ENCODE peak calls at places on chromosome 18, in four cellular contexts. One of them, this sample, is unnamed.

GRCh38 chr18:57819671-57820460 is 16.8 kb upstream of the ATP8B1 start:
- ATAC-seq in T-cell: no peak
- ATAC-seq in activated B cell treated with CpG ODN at 0.5 μM for 24 hours: no peak
- ATAC-seq in activated CD8-positive, alpha-beta memory T cell treated with anti-CD3 and anti-CD28 coated beads, Interleukin-2, amount 10 ng/mL, durations not matched to agents 7 days and 5 days: no peak
- ATAC-seq in this sample: no peak

GRCh38 chr18:29712785-29713184 is 1329.8 kb downstream of the DSC3 start:
- ATAC-seq in T-cell: no peak
- ATAC-seq in activated B cell treated with CpG ODN at 0.5 μM for 24 hours: no peak
- ATAC-seq in activated CD8-positive, alpha-beta memory T cell treated with anti-CD3 and anti-CD28 coated beads, Interleukin-2, amount 10 ng/mL, durations not matched to agents 7 days and 5 days: no peak
- ATAC-seq in this sample: no peak

GRCh38 chr18:63119647-63120046 is 199.9 kb downstream of the BCL2 start:
- ATAC-seq in activated B cell treated with CpG ODN at 0.5 μM for 24 hours: no peak
- ATAC-seq in activated CD8-positive, alpha-beta memory T cell treated with anti-CD3 and anti-CD28 coated beads, Interleukin-2, amount 10 ng/mL, durations not matched to agents 7 days and 5 days: peak
- ATAC-seq in T-cell: no peak
- ATAC-seq in this sample: no peak

GRCh38 chr18:39406941-39407340 is 1841.3 kb upstream of the CELF4 start:
- ATAC-seq in activated CD8-positive, alpha-beta memory T cell treated with anti-CD3 and anti-CD28 coated beads, Interleukin-2, amount 10 ng/mL, durations not matched to agents 7 days and 5 days: no peak
- ATAC-seq in activated B cell treated with CpG ODN at 0.5 μM for 24 hours: no peak
- ATAC-seq in T-cell: no peak
- ATAC-seq in this sample: no peak

GRCh38 chr18:6682437-6683111 is 46.9 kb upstream of the ARHGAP28 start:
- ATAC-seq in T-cell: no peak
- ATAC-seq in activated CD8-positive, alpha-beta memory T cell treated with anti-CD3 and anti-CD28 coated beads, Interleukin-2, amount 10 ng/mL, durations not matched to agents 7 days and 5 days: no peak
- ATAC-seq in activated B cell treated with CpG ODN at 0.5 μM for 24 hours: no peak
- ATAC-seq in this sample: no peak

GRCh38 chr18:63970803-63971191 is 916 bp downstream of the SERPINB8 start:
- ATAC-seq in T-cell: no peak
- ATAC-seq in activated B cell treated with CpG ODN at 0.5 μM for 24 hours: no peak
- ATAC-seq in activated CD8-positive, alpha-beta memory T cell treated with anti-CD3 and anti-CD28 coated beads, Interleukin-2, amount 10 ng/mL, durations not matched to agents 7 days and 5 days: no peak
- ATAC-seq in this sample: no peak

GRCh38 chr18:77017355-77017754 is 115.2 kb downstream of the MBP start:
- ATAC-seq in T-cell: no peak
- ATAC-seq in activated CD8-positive, alpha-beta memory T cell treated with anti-CD3 and anti-CD28 coated beads, Interleukin-2, amount 10 ng/mL, durations not matched to agents 7 days and 5 days: no peak
- ATAC-seq in activated B cell treated with CpG ODN at 0.5 μM for 24 hours: no peak
- ATAC-seq in this sample: no peak

GRCh38 chr18:23268641-23269040 is 133.4 kb downstream of the CABLES1 start:
- ATAC-seq in activated CD8-positive, alpha-beta memory T cell treated with anti-CD3 and anti-CD28 coated beads, Interleukin-2, amount 10 ng/mL, durations not matched to agents 7 days and 5 days: no peak
- ATAC-seq in activated B cell treated with CpG ODN at 0.5 μM for 24 hours: no peak
- ATAC-seq in T-cell: no peak
- ATAC-seq in this sample: no peak

GRCh38 chr18:13175754-13176210 is 42.8 kb upstream of the LDLRAD4 start:
- ATAC-seq in activated CD8-positive, alpha-beta memory T cell treated with anti-CD3 and anti-CD28 coated beads, Interleukin-2, amount 10 ng/mL, durations not matched to agents 7 days and 5 days: no peak
- ATAC-seq in activated B cell treated with CpG ODN at 0.5 μM for 24 hours: no peak
- ATAC-seq in T-cell: no peak
- ATAC-seq in this sample: no peak

GRCh38 chr18:44411277-44411900 is 269.3 kb upstream of the SETBP1 start:
- ATAC-seq in T-cell: no peak
- ATAC-seq in activated B cell treated with CpG ODN at 0.5 μM for 24 hours: no peak
- ATAC-seq in activated CD8-positive, alpha-beta memory T cell treated with anti-CD3 and anti-CD28 coated beads, Interleukin-2, amount 10 ng/mL, durations not matched to agents 7 days and 5 days: no peak
- ATAC-seq in this sample: no peak

GRCh38 chr18:9827856-9828793 is 57.6 kb upstream of the TXNDC2 start:
- ATAC-seq in activated B cell treated with CpG ODN at 0.5 μM for 24 hours: no peak
- ATAC-seq in activated CD8-positive, alpha-beta memory T cell treated with anti-CD3 and anti-CD28 coated beads, Interleukin-2, amount 10 ng/mL, durations not matched to agents 7 days and 5 days: no peak
- ATAC-seq in T-cell: no peak
- ATAC-seq in this sample: no peak

GRCh38 chr18:43341014-43341413 is 63.7 kb upstream of the SYT4 start:
- ATAC-seq in activated CD8-positive, alpha-beta memory T cell treated with anti-CD3 and anti-CD28 coated beads, Interleukin-2, amount 10 ng/mL, durations not matched to agents 7 days and 5 days: no peak
- ATAC-seq in T-cell: no peak
- ATAC-seq in activated B cell treated with CpG ODN at 0.5 μM for 24 hours: no peak
- ATAC-seq in this sample: no peak

GRCh38 chr18:56933472-56933871 is 213.4 kb upstream of the BOD1L2 start:
- ATAC-seq in T-cell: no peak
- ATAC-seq in activated CD8-positive, alpha-beta memory T cell treated with anti-CD3 and anti-CD28 coated beads, Interleukin-2, amount 10 ng/mL, durations not matched to agents 7 days and 5 days: no peak
- ATAC-seq in activated B cell treated with CpG ODN at 0.5 μM for 24 hours: no peak
- ATAC-seq in this sample: no peak

GRCh38 chr18:48600046-48600745 is 61.4 kb downstream of the CTIF start:
- ATAC-seq in activated B cell treated with CpG ODN at 0.5 μM for 24 hours: no peak
- ATAC-seq in T-cell: no peak
- ATAC-seq in activated CD8-positive, alpha-beta memory T cell treated with anti-CD3 and anti-CD28 coated beads, Interleukin-2, amount 10 ng/mL, durations not matched to agents 7 days and 5 days: no peak
- ATAC-seq in this sample: no peak

GRCh38 chr18:8117008-8117376 is 492.2 kb upstream of the RAB12 start:
- ATAC-seq in activated CD8-positive, alpha-beta memory T cell treated with anti-CD3 and anti-CD28 coated beads, Interleukin-2, amount 10 ng/mL, durations not matched to agents 7 days and 5 days: no peak
- ATAC-seq in T-cell: no peak
- ATAC-seq in activated B cell treated with CpG ODN at 0.5 μM for 24 hours: no peak
- ATAC-seq in this sample: no peak

GRCh38 chr18:72830109-72830508 is 37.7 kb downstream of the NETO1 start:
- ATAC-seq in activated CD8-positive, alpha-beta memory T cell treated with anti-CD3 and anti-CD28 coated beads, Interleukin-2, amount 10 ng/mL, durations not matched to agents 7 days and 5 days: no peak
- ATAC-seq in activated B cell treated with CpG ODN at 0.5 μM for 24 hours: no peak
- ATAC-seq in T-cell: no peak
- ATAC-seq in this sample: no peak

GRCh38 chr18:48889115-48889941 is 61.4 kb downstream of the SMAD7 start:
- ATAC-seq in activated B cell treated with CpG ODN at 0.5 μM for 24 hours: no peak
- ATAC-seq in T-cell: no peak
- ATAC-seq in activated CD8-positive, alpha-beta memory T cell treated with anti-CD3 and anti-CD28 coated beads, Interleukin-2, amount 10 ng/mL, durations not matched to agents 7 days and 5 days: no peak
- ATAC-seq in this sample: no peak

GRCh38 chr18:56267334-56267733 is 371.1 kb downstream of the TXNL1 start:
- ATAC-seq in activated CD8-positive, alpha-beta memory T cell treated with anti-CD3 and anti-CD28 coated beads, Interleukin-2, amount 10 ng/mL, durations not matched to agents 7 days and 5 days: no peak
- ATAC-seq in T-cell: no peak
- ATAC-seq in activated B cell treated with CpG ODN at 0.5 μM for 24 hours: peak
- ATAC-seq in this sample: peak

GRCh38 chr18:70234667-70235459 is 29.4 kb upstream of the RTTN start:
- ATAC-seq in T-cell: no peak
- ATAC-seq in activated CD8-positive, alpha-beta memory T cell treated with anti-CD3 and anti-CD28 coated beads, Interleukin-2, amount 10 ng/mL, durations not matched to agents 7 days and 5 days: no peak
- ATAC-seq in activated B cell treated with CpG ODN at 0.5 μM for 24 hours: no peak
- ATAC-seq in this sample: peak

GRCh38 chr18:9757851-9758587 is 49.9 kb downstream of the RAB31 start:
- ATAC-seq in activated CD8-positive, alpha-beta memory T cell treated with anti-CD3 and anti-CD28 coated beads, Interleukin-2, amount 10 ng/mL, durations not matched to agents 7 days and 5 days: no peak
- ATAC-seq in activated B cell treated with CpG ODN at 0.5 μM for 24 hours: no peak
- ATAC-seq in T-cell: no peak
- ATAC-seq in this sample: no peak

GRCh38 chr18:49997468-49998045 is 184.2 kb upstream of the ACAA2 start:
- ATAC-seq in activated B cell treated with CpG ODN at 0.5 μM for 24 hours: no peak
- ATAC-seq in T-cell: no peak
- ATAC-seq in activated CD8-positive, alpha-beta memory T cell treated with anti-CD3 and anti-CD28 coated beads, Interleukin-2, amount 10 ng/mL, durations not matched to agents 7 days and 5 days: no peak
- ATAC-seq in this sample: no peak

GRCh38 chr18:30819619-30820018 is 222.9 kb downstream of the DSC3 start:
- ATAC-seq in activated CD8-positive, alpha-beta memory T cell treated with anti-CD3 and anti-CD28 coated beads, Interleukin-2, amount 10 ng/mL, durations not matched to agents 7 days and 5 days: no peak
- ATAC-seq in T-cell: no peak
- ATAC-seq in activated B cell treated with CpG ODN at 0.5 μM for 24 hours: no peak
- ATAC-seq in this sample: no peak

GRCh38 chr18:23532848-23533247 is 29.5 kb downstream of the RMC1 start:
- ATAC-seq in activated B cell treated with CpG ODN at 0.5 μM for 24 hours: no peak
- ATAC-seq in T-cell: no peak
- ATAC-seq in activated CD8-positive, alpha-beta memory T cell treated with anti-CD3 and anti-CD28 coated beads, Interleukin-2, amount 10 ng/mL, durations not matched to agents 7 days and 5 days: no peak
- ATAC-seq in this sample: no peak